ENCODE peak calls at places on chromosomes 4 and X, in four cellular contexts. One of them, this sample, is unnamed.

GRCh38 chr4:121096629-121097028 is 24.3 kb upstream of the NDNF start:
- DNase-seq in tibial artery: no peak
- DNase-seq in sigmoid colon: no peak
- DNase-seq in mammary epithelial cell: peak
- DNase-seq in this sample: no peak

GRCh38 chr4:182137343-182137742 is 105.9 kb upstream of the TENM3 start:
- DNase-seq in sigmoid colon: no peak
- DNase-seq in tibial artery: no peak
- DNase-seq in mammary epithelial cell: no peak
- DNase-seq in this sample: no peak

GRCh38 chr4:13525606-13526281 is 18.6 kb downstream of the NKX3-2 start:
- DNase-seq in sigmoid colon: no peak
- DNase-seq in mammary epithelial cell: no peak
- DNase-seq in tibial artery: no peak
- DNase-seq in this sample: peak

GRCh38 chrX:45422216-45422925 is 221.7 kb upstream of the DIPK2B start:
- DNase-seq in mammary epithelial cell: peak
- DNase-seq in tibial artery: no peak
- DNase-seq in sigmoid colon: no peak
- DNase-seq in this sample: no peak

GRCh38 chr4:153023692-153024394 is 87.7 kb downstream of the FHDC1 start:
- DNase-seq in tibial artery: no peak
- DNase-seq in mammary epithelial cell: peak
- DNase-seq in sigmoid colon: no peak
- DNase-seq in this sample: no peak

GRCh38 chr4:122086338-122086737 is 65.8 kb upstream of the BLTP1 start:
- DNase-seq in mammary epithelial cell: no peak
- DNase-seq in tibial artery: no peak
- DNase-seq in sigmoid colon: no peak
- DNase-seq in this sample: no peak

GRCh38 chr4:100306018-100306417 is 115.8 kb upstream of the DDIT4L start:
- DNase-seq in sigmoid colon: no peak
- DNase-seq in mammary epithelial cell: peak
- DNase-seq in tibial artery: no peak
- DNase-seq in this sample: no peak

GRCh38 chrX:119003462-119003861 is 29.0 kb downstream of the LONRF3 start:
- DNase-seq in sigmoid colon: no peak
- DNase-seq in tibial artery: no peak
- DNase-seq in mammary epithelial cell: no peak
- DNase-seq in this sample: no peak

GRCh38 chrX:104564921-104565703 is 887 bp upstream of the IL1RAPL2 start:
- DNase-seq in tibial artery: no peak
- DNase-seq in mammary epithelial cell: peak
- DNase-seq in sigmoid colon: no peak
- DNase-seq in this sample: no peak

GRCh38 chrX:118420462-118420861 is 74.6 kb downstream of the WDR44 start:
- DNase-seq in mammary epithelial cell: peak
- DNase-seq in sigmoid colon: no peak
- DNase-seq in tibial artery: no peak
- DNase-seq in this sample: no peak

GRCh38 chr4:128159967-128160366 is 98.9 kb downstream of the LARP1B start:
- DNase-seq in tibial artery: no peak
- DNase-seq in sigmoid colon: no peak
- DNase-seq in mammary epithelial cell: peak
- DNase-seq in this sample: no peak

GRCh38 chr4:73055241-73055897 is 14.1 kb downstream of the COX18 start:
- DNase-seq in tibial artery: no peak
- DNase-seq in sigmoid colon: no peak
- DNase-seq in mammary epithelial cell: no peak
- DNase-seq in this sample: no peak

GRCh38 chrX:84168574-84168973 is 19.4 kb downstream of the RPS6KA6 start:
- DNase-seq in tibial artery: no peak
- DNase-seq in sigmoid colon: no peak
- DNase-seq in mammary epithelial cell: no peak
- DNase-seq in this sample: no peak

GRCh38 chr4:20194079-20195013 is 57.4 kb upstream of the SLIT2 start:
- DNase-seq in sigmoid colon: no peak
- DNase-seq in tibial artery: no peak
- DNase-seq in mammary epithelial cell: peak
- DNase-seq in this sample: no peak

GRCh38 chr4:88792268-88792781 is 94.7 kb upstream of the NAP1L5 start:
- DNase-seq in mammary epithelial cell: peak
- DNase-seq in sigmoid colon: no peak
- DNase-seq in tibial artery: no peak
- DNase-seq in this sample: no peak

GRCh38 chrX:25175743-25176142 is 160.0 kb upstream of the ARX start:
- DNase-seq in mammary epithelial cell: no peak
- DNase-seq in tibial artery: no peak
- DNase-seq in sigmoid colon: no peak
- DNase-seq in this sample: no peak

GRCh38 chrX:130413415-130413814 is 11.6 kb downstream of the RBMX2 start:
- DNase-seq in mammary epithelial cell: no peak
- DNase-seq in sigmoid colon: no peak
- DNase-seq in tibial artery: peak
- DNase-seq in this sample: no peak

GRCh38 chrX:45295587-45295986 is 94.9 kb upstream of the DIPK2B start:
- DNase-seq in sigmoid colon: no peak
- DNase-seq in mammary epithelial cell: peak
- DNase-seq in tibial artery: no peak
- DNase-seq in this sample: no peak

GRCh38 chr4:8259743-8260430 is 9.7 kb upstream of the HTRA3 start:
- DNase-seq in tibial artery: no peak
- DNase-seq in mammary epithelial cell: no peak
- DNase-seq in sigmoid colon: no peak
- DNase-seq in this sample: no peak

DNA sequence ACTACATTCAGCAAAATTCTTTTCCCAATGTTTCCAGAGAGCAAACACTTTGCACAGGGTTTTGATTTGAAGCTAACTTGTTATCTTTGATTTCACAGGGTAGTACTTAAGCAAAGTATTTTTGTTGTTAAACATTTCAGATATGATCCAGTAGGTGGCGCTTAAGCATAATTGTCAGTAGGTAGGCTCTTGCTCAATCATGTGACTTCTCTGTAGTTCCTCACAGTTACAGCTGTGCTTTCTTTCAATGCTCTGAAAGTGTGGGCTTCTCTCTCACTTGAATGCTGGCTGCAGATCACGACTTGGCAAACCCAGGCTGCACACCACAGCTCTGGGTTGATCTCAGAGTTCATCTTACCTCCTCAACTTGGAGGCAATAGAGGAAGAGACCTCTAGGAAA is 1016.5 kb downstream of the SH3BGRL start:
- DNase-seq in sigmoid colon: no peak
- DNase-seq in tibial artery: no peak
- DNase-seq in mammary epithelial cell: peak
- DNase-seq in this sample: no peak
- TF ChIP-seq CTCF in sigmoid colon: no peak
- TF ChIP-seq CTCF in tibial artery: no peak
- TF ChIP-seq CTCF in mammary epithelial cell: peak
- TF ChIP-seq CTCF in this sample: no peak

DNA sequence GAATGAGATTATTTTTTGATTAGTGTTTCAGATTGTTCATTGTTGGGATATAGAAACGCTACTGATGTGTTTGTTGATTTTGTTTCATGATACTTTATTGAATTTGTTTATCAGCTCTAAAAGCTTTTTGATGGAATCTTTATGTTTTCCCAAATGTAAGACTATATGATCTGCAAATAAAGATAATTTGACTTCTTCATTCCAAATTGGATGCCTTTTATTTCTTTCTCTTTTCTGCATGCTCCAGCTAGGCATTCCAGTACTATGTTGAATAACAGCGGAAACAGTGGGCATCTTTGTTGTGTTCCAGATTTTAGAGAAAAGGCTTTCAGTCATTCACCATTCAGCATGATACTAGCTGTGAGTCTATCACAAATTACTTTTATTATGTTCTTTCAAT is 21.8 kb downstream of the SPANXN4 start:
- DNase-seq in tibial artery: no peak
- DNase-seq in sigmoid colon: no peak
- DNase-seq in mammary epithelial cell: no peak
- DNase-seq in this sample: no peak
- H3K4me3 ChIP-seq in tibial artery: no peak
- H3K4me3 ChIP-seq in sigmoid colon: no peak
- H3K4me3 ChIP-seq in mammary epithelial cell: no peak
- H3K4me3 ChIP-seq in this sample: no peak

DNA sequence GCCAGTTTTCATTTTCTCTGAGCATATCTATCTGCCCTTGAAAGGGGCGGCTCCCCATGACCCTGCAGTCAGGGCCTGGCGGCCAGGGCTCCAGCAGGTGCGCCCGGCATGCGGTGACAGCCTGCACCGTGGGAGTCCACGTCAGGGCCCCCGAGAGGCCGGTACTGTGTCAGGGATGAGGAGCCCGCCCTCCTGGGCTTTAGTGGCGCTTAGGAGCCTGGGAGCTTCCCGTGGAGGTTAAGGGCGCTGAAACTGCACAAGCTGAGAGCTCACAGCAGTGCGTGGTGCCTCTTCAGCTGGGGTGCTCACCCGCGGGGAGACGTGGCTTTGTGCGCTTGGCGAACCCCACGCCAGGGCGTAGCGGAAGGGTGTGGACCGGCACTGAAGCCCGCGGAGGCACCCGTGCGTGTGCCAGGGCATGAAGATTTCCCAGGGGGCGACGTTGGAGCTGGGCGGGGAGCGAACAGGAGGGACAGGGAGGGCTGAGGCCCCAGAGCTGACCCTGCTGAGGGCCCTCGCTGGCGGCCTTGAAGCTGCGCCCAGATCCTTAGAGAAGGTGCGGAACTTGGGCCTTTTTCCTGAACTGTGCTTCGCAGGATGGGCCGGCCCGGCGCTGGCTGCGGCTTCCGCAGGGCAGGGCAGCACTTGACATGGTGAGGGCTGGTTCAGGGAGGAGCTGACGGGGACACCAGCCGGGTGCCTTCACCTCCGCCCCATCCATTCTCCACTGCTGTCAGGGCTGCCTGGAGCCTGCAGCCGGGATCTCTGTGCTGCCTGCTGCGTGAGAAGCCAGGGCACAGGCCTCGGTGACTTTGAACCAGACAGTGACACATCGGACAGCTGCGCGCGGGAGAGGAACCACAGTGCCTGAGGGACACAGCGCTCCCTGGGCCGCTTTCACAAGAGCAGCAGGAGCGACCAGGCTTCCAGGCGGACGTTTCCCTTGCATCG is 32.9 kb downstream of the HTT-AS start:
- DNase-seq in mammary epithelial cell: peak
- DNase-seq in sigmoid colon: peak
- DNase-seq in tibial artery: peak
- DNase-seq in this sample: peak
- H3K27ac ChIP-seq in mammary epithelial cell: no peak
- H3K27ac ChIP-seq in sigmoid colon: peak
- H3K27ac ChIP-seq in tibial artery: peak
- H3K27ac ChIP-seq in this sample: no peak

GRCh38 chrX:79524642-79525041 is 157.5 kb upstream of the ITM2A start:
- DNase-seq in mammary epithelial cell: peak
- DNase-seq in tibial artery: no peak
- DNase-seq in sigmoid colon: no peak
- DNase-seq in this sample: no peak
- TF ChIP-seq CTCF in mammary epithelial cell: peak
- TF ChIP-seq CTCF in tibial artery: no peak
- TF ChIP-seq CTCF in sigmoid colon: no peak
- TF ChIP-seq CTCF in this sample: no peak

DNA sequence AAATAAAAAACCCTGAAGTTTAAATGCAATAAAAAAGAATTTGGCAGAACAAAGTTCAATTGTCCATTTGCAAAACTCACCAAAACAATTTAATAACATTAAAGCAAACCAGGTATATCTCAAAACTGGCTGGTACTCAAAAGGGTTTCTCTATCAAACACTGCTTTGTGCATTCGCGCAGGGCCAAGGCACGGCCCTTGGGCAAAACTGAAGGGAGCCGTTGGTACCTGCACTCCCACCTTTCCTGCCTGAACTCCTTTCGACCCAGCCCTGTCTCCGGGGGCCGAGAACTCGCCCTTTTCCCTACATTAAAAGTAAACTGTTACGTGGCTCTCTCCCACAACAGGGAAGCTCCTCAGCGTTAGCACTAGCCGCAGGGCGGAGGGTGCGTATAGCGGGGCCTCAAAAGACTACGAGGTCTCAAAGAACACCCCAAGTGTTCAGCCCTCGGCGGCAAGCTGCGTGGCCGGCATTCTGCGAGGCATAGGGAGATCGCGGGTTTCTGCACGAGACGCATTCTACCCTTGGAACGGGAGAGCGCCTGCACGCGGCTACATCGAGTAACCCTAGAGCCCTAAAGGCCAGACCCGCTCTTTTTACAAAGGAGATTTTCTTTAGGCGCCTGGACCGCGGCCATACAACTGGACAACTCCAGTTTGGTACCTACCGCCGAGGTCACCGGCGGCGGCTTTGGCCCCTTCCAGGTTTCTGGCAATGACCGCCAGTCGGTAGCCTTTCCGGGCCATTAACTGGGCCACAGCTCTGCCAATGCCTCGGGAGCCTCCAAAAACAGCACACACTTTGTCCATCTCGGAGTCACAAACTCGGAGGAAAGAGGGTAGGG is 552 bp downstream of the CBR4 start:
- DNase-seq in mammary epithelial cell: peak
- DNase-seq in sigmoid colon: peak
- DNase-seq in tibial artery: peak
- DNase-seq in this sample: peak
- H3K4me3 ChIP-seq in mammary epithelial cell: peak
- H3K4me3 ChIP-seq in sigmoid colon: peak
- H3K4me3 ChIP-seq in tibial artery: peak
- H3K4me3 ChIP-seq in this sample: peak

DNA sequence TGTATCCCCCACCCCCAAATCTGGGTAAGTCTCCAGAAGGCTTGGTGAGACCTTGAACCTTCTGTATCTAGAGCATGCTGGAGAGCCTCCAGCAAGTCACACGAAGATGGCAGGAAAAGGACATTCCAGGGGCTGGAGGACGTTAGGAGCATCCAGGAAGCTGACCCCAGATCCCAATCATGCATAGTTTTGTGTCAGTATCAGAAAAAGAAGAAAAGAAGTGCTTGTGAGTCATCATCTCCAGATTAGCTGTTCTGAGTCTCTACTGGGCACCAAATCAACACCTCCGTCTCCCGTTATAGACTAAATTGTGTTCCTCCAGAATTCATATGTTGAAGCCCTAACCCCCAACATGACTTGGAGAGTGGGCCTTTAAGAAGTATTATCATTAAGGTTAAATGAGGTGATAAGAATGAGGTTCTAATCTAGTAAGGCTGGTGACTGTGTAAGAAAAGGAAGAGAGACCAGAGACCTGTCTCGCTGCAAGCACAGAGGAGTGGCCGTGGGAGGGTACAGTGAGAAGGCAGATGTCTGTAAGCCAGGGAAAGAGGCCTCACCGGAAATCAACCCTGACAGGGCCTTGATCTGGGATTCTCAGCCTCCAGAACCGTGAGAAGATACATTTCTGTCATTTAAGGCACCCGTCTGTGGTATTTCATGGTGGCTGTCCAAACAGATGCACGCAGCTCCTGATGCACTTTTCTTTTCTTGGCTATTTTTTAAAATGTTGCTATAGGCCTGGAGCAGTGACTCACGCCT is 38.1 kb upstream of the CLDN24 start:
- DNase-seq in mammary epithelial cell: peak
- DNase-seq in tibial artery: no peak
- DNase-seq in sigmoid colon: no peak
- DNase-seq in this sample: no peak
- H3K27ac ChIP-seq in mammary epithelial cell: no peak
- H3K27ac ChIP-seq in tibial artery: no peak
- H3K27ac ChIP-seq in sigmoid colon: no peak
- H3K27ac ChIP-seq in this sample: no peak